ENCODE peak calls at places on chromosomes 11 and 22, in seven cellular contexts. One of them, this sample, is unnamed.

GRCh38 chr22:45268167-45268957 is 16.4 kb upstream of the UPK3A start:
- DNase-seq in dorsolateral prefrontal cortex: no peak
- DNase-seq in Peyer's patch: peak; percentile 59
- DNase-seq in colonic mucosa: no peak
- DNase-seq in ovary: peak; percentile 64
- DNase-seq in keratinocyte: no peak
- DNase-seq in heart right ventricle: no peak
- DNase-seq in this sample: no peak

GRCh38 chr22:30943368-30943767 is 25.2 kb downstream of the MORC2 start:
- DNase-seq in dorsolateral prefrontal cortex: no peak
- DNase-seq in Peyer's patch: no peak
- DNase-seq in colonic mucosa: no peak
- DNase-seq in ovary: no peak
- DNase-seq in keratinocyte: no peak
- DNase-seq in heart right ventricle: no peak
- DNase-seq in this sample: no peak

GRCh38 chr22:35409783-35410662 is 10.1 kb downstream of the MCM5 start:
- DNase-seq in dorsolateral prefrontal cortex: peak; percentile 35
- DNase-seq in Peyer's patch: no peak
- DNase-seq in colonic mucosa: no peak
- DNase-seq in ovary: no peak
- DNase-seq in keratinocyte: no peak
- DNase-seq in heart right ventricle: peak; percentile 17
- DNase-seq in this sample: peak; percentile 48

GRCh38 chr11:11735586-11735985 is 106.2 kb upstream of the USP47 start:
- DNase-seq in dorsolateral prefrontal cortex: no peak
- DNase-seq in Peyer's patch: no peak
- DNase-seq in colonic mucosa: no peak
- DNase-seq in ovary: no peak
- DNase-seq in keratinocyte: no peak
- DNase-seq in heart right ventricle: no peak
- DNase-seq in this sample: no peak

GRCh38 chr11:91244921-91245320 is 979.7 kb upstream of the FAT3 start:
- DNase-seq in dorsolateral prefrontal cortex: no peak
- DNase-seq in Peyer's patch: no peak
- DNase-seq in colonic mucosa: no peak
- DNase-seq in ovary: no peak
- DNase-seq in keratinocyte: no peak
- DNase-seq in heart right ventricle: no peak
- DNase-seq in this sample: no peak

GRCh38 chr11:34787348-34787747 is 128.8 kb downstream of the APIP start:
- DNase-seq in dorsolateral prefrontal cortex: no peak
- DNase-seq in Peyer's patch: no peak
- DNase-seq in colonic mucosa: no peak
- DNase-seq in ovary: no peak
- DNase-seq in keratinocyte: no peak
- DNase-seq in heart right ventricle: no peak
- DNase-seq in this sample: no peak

GRCh38 chr22:17243524-17243923 is 24.3 kb upstream of the ADA2 start:
- DNase-seq in dorsolateral prefrontal cortex: no peak
- DNase-seq in Peyer's patch: no peak
- DNase-seq in colonic mucosa: no peak
- DNase-seq in ovary: no peak
- DNase-seq in keratinocyte: no peak
- DNase-seq in heart right ventricle: no peak
- DNase-seq in this sample: no peak

GRCh38 chr11:62930157-62930556 is 9.0 kb upstream of the CHRM1 start:
- DNase-seq in dorsolateral prefrontal cortex: no peak
- DNase-seq in Peyer's patch: no peak
- DNase-seq in colonic mucosa: no peak
- DNase-seq in ovary: no peak
- DNase-seq in keratinocyte: no peak
- DNase-seq in heart right ventricle: no peak
- DNase-seq in this sample: no peak

GRCh38 chr22:20283674-20284066 is 15.6 kb upstream of the RTN4R start:
- DNase-seq in dorsolateral prefrontal cortex: no peak
- DNase-seq in Peyer's patch: no peak
- DNase-seq in colonic mucosa: no peak
- DNase-seq in ovary: no peak
- DNase-seq in keratinocyte: no peak
- DNase-seq in heart right ventricle: no peak
- DNase-seq in this sample: no peak

DNA sequence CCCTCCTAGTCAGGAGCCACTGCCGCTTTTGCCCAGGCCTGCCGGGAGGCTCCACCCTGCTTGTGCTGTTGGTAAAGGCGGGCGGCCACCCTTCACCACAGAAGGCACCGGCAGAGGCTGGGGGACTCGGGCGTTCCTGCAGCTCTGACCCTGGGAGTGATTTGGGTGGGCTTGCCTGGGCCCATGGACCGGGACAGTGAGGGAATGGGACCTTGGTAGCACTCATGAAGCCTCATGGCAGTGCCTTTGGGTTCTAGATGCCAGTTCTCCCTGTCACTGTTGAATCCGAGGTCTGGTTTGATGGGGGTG is 4.4 kb downstream of the TPCN2 start:
- DNase-seq in dorsolateral prefrontal cortex: no peak
- DNase-seq in Peyer's patch: no peak
- DNase-seq in colonic mucosa: no peak
- DNase-seq in ovary: no peak
- DNase-seq in keratinocyte: no peak
- DNase-seq in heart right ventricle: no peak
- DNase-seq in this sample: no peak
- H3K4me3 ChIP-seq in dorsolateral prefrontal cortex: no peak overlapping the region
- H3K4me3 ChIP-seq in Peyer's patch: no peak overlapping the region
- H3K4me3 ChIP-seq in colonic mucosa: no peak overlapping the region
- H3K4me3 ChIP-seq in ovary: no peak overlapping the region
- H3K4me3 ChIP-seq in keratinocyte: no peak overlapping the region
- H3K4me3 ChIP-seq in heart right ventricle: no peak overlapping the region
- H3K4me3 ChIP-seq in this sample: no peak overlapping the region

GRCh38 chr22:50307891-50308596 is 598 bp upstream of the PLXNB2 start:
- DNase-seq in dorsolateral prefrontal cortex: no peak
- DNase-seq in Peyer's patch: no peak
- DNase-seq in colonic mucosa: peak; percentile 42
- DNase-seq in ovary: peak; percentile 74
- DNase-seq in keratinocyte: no peak
- DNase-seq in heart right ventricle: no peak
- DNase-seq in this sample: peak; percentile 45
- H3K4me3 ChIP-seq in dorsolateral prefrontal cortex: peak overlapping the region; percentile 31
- H3K4me3 ChIP-seq in Peyer's patch: peak overlapping the region; percentile 14
- H3K4me3 ChIP-seq in colonic mucosa: no peak overlapping the region
- H3K4me3 ChIP-seq in ovary: no peak overlapping the region
- H3K4me3 ChIP-seq in keratinocyte: no peak overlapping the region
- H3K4me3 ChIP-seq in heart right ventricle: peak overlapping the region; percentile 31
- H3K4me3 ChIP-seq in this sample: no peak overlapping the region

GRCh38 chr11:61833926-61834277 is 5.8 kb downstream of the FADS2 start:
- DNase-seq in dorsolateral prefrontal cortex: no peak
- DNase-seq in Peyer's patch: no peak
- DNase-seq in colonic mucosa: no peak
- DNase-seq in ovary: no peak
- DNase-seq in keratinocyte: no peak
- DNase-seq in heart right ventricle: no peak
- DNase-seq in this sample: peak; percentile 18
- H3K4me3 ChIP-seq in dorsolateral prefrontal cortex: no peak overlapping the region
- H3K4me3 ChIP-seq in Peyer's patch: no peak overlapping the region
- H3K4me3 ChIP-seq in colonic mucosa: no peak overlapping the region
- H3K4me3 ChIP-seq in ovary: no peak overlapping the region
- H3K4me3 ChIP-seq in keratinocyte: no peak overlapping the region
- H3K4me3 ChIP-seq in heart right ventricle: no peak overlapping the region
- H3K4me3 ChIP-seq in this sample: no peak overlapping the region

GRCh38 chr11:93536346-93536871 is 6.8 kb downstream of the SMCO4 start:
- DNase-seq in dorsolateral prefrontal cortex: no peak
- DNase-seq in Peyer's patch: no peak
- DNase-seq in colonic mucosa: no peak
- DNase-seq in ovary: no peak
- DNase-seq in keratinocyte: no peak
- DNase-seq in heart right ventricle: no peak
- DNase-seq in this sample: peak; percentile 27

GRCh38 chr11:93537022-93537421 is 6.2 kb downstream of the SMCO4 start:
- DNase-seq in dorsolateral prefrontal cortex: peak; percentile 78
- DNase-seq in Peyer's patch: no peak
- DNase-seq in colonic mucosa: no peak
- DNase-seq in ovary: no peak
- DNase-seq in keratinocyte: no peak
- DNase-seq in heart right ventricle: peak; percentile 73
- DNase-seq in this sample: peak; percentile 82

GRCh38 chr11:93541154-93541553 is 2.0 kb downstream of the SMCO4 start:
- DNase-seq in dorsolateral prefrontal cortex: no peak
- DNase-seq in Peyer's patch: no peak
- DNase-seq in colonic mucosa: no peak
- DNase-seq in ovary: no peak
- DNase-seq in keratinocyte: no peak
- DNase-seq in heart right ventricle: no peak
- DNase-seq in this sample: no peak

GRCh38 chr11:93540337-93540736 is 2.9 kb downstream of the SMCO4 start:
- DNase-seq in dorsolateral prefrontal cortex: no peak
- DNase-seq in Peyer's patch: no peak
- DNase-seq in colonic mucosa: no peak
- DNase-seq in ovary: no peak
- DNase-seq in keratinocyte: no peak
- DNase-seq in heart right ventricle: no peak
- DNase-seq in this sample: no peak

DNA sequence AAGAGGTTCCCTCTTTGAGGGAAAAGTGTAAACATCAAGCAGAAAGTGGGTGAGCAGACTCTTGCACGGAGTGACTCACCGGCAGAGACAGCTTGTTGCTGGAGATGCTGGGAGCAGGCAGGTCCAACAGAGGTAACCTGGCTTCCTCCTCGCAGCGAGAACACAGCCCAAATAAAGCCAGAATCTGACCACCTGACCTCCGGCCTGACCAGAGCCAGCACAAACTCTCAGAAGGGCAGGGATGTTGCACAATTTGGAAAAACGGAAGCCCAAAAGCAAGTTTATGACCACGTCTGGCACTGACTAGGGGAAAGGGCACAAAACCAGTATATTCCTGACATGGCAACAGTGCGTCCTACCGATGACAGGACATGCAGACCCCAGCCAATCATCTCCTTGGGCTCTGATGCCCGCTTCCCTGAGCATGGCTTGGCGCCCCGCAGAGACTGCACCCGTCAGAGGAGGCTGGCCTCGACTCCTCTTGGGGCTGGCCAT is 5.4 kb downstream of the SMCO4 start:
- DNase-seq in dorsolateral prefrontal cortex: peak; percentile 56
- DNase-seq in Peyer's patch: no peak
- DNase-seq in colonic mucosa: no peak
- DNase-seq in ovary: no peak
- DNase-seq in keratinocyte: no peak
- DNase-seq in heart right ventricle: no peak
- DNase-seq in this sample: no peak
- H3K4me3 ChIP-seq in dorsolateral prefrontal cortex: peak overlapping the region; percentile 33
- H3K4me3 ChIP-seq in Peyer's patch: no peak overlapping the region
- H3K4me3 ChIP-seq in colonic mucosa: no peak overlapping the region
- H3K4me3 ChIP-seq in ovary: no peak overlapping the region
- H3K4me3 ChIP-seq in keratinocyte: no peak overlapping the region
- H3K4me3 ChIP-seq in heart right ventricle: peak overlapping the region; percentile 12
- H3K4me3 ChIP-seq in this sample: no peak overlapping the region

GRCh38 chr11:46506486-46506808 is 87.4 kb downstream of the AMBRA1 start:
- DNase-seq in dorsolateral prefrontal cortex: no peak
- DNase-seq in Peyer's patch: no peak
- DNase-seq in colonic mucosa: no peak
- DNase-seq in ovary: no peak
- DNase-seq in keratinocyte: no peak
- DNase-seq in heart right ventricle: no peak
- DNase-seq in this sample: no peak
- H3K4me3 ChIP-seq in dorsolateral prefrontal cortex: no peak overlapping the region
- H3K4me3 ChIP-seq in Peyer's patch: no peak overlapping the region
- H3K4me3 ChIP-seq in colonic mucosa: no peak overlapping the region
- H3K4me3 ChIP-seq in ovary: no peak overlapping the region
- H3K4me3 ChIP-seq in keratinocyte: no peak overlapping the region
- H3K4me3 ChIP-seq in heart right ventricle: no peak overlapping the region
- H3K4me3 ChIP-seq in this sample: no peak overlapping the region

GRCh38 chr11:125005491-125005890 is 51.5 kb downstream of the CCDC15 start:
- DNase-seq in dorsolateral prefrontal cortex: no peak
- DNase-seq in Peyer's patch: no peak
- DNase-seq in colonic mucosa: no peak
- DNase-seq in ovary: no peak
- DNase-seq in keratinocyte: no peak
- DNase-seq in heart right ventricle: no peak
- DNase-seq in this sample: no peak

GRCh38 chr11:125001073-125001764 is 47.2 kb downstream of the CCDC15 start:
- DNase-seq in dorsolateral prefrontal cortex: no peak
- DNase-seq in Peyer's patch: no peak
- DNase-seq in colonic mucosa: no peak
- DNase-seq in ovary: no peak
- DNase-seq in keratinocyte: no peak
- DNase-seq in heart right ventricle: no peak
- DNase-seq in this sample: no peak

DNA sequence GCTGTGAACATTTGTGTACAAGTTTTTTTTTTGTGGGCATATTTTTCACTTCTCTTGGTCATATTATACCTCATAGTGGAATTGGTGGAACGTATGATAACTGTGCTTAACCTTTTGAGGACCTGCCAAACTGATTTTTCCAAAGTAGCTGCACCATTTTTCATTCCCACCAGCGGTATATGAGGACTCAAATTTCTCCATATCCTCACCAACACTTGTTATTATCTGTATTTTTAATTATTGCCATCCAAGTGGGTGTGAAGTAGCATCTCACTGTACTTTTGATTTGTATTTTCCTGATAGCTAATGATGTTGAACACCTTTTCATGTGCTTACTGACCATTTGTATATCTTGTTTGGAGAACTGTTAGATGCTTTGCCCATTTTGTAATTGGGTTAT is 47.8 kb downstream of the CCDC15 start:
- DNase-seq in dorsolateral prefrontal cortex: no peak
- DNase-seq in Peyer's patch: no peak
- DNase-seq in colonic mucosa: no peak
- DNase-seq in ovary: no peak
- DNase-seq in keratinocyte: no peak
- DNase-seq in heart right ventricle: no peak
- DNase-seq in this sample: no peak
- H3K4me3 ChIP-seq in dorsolateral prefrontal cortex: no peak overlapping the region
- H3K4me3 ChIP-seq in Peyer's patch: no peak overlapping the region
- H3K4me3 ChIP-seq in colonic mucosa: no peak overlapping the region
- H3K4me3 ChIP-seq in ovary: no peak overlapping the region
- H3K4me3 ChIP-seq in keratinocyte: no peak overlapping the region
- H3K4me3 ChIP-seq in heart right ventricle: no peak overlapping the region
- H3K4me3 ChIP-seq in this sample: no peak overlapping the region

DNA sequence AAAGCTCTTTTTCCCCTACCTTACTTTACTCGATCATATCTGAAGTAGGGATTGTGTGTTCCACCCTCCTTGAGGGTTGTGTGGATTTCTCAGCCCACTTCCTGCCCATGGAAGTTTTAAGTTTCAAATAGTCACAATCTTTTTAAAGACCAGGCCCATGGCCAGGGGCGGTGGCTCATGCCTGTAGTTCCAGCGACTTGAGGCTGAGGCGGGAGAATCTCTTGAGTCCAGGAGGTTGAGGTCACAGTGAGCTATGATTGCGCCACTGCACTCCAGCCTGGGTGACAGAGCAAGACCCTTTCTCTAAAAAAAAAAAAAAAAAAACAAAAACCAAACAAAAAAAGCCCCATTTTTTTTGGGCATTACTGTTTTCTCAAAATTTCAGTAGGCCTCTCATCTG is 36.3 kb upstream of the LRRC10B start:
- DNase-seq in dorsolateral prefrontal cortex: no peak
- DNase-seq in Peyer's patch: no peak
- DNase-seq in colonic mucosa: peak; percentile 34
- DNase-seq in ovary: no peak
- DNase-seq in keratinocyte: no peak
- DNase-seq in heart right ventricle: peak; percentile 63
- DNase-seq in this sample: peak; percentile 78
- H3K4me3 ChIP-seq in dorsolateral prefrontal cortex: no peak overlapping the region
- H3K4me3 ChIP-seq in Peyer's patch: no peak overlapping the region
- H3K4me3 ChIP-seq in colonic mucosa: no peak overlapping the region
- H3K4me3 ChIP-seq in ovary: no peak overlapping the region
- H3K4me3 ChIP-seq in keratinocyte: no peak overlapping the region
- H3K4me3 ChIP-seq in heart right ventricle: no peak overlapping the region
- H3K4me3 ChIP-seq in this sample: no peak overlapping the region

GRCh38 chr11:119335655-119336543 is 1.6 kb downstream of the RNF26 start:
- DNase-seq in dorsolateral prefrontal cortex: no peak
- DNase-seq in Peyer's patch: no peak
- DNase-seq in colonic mucosa: no peak
- DNase-seq in ovary: no peak
- DNase-seq in keratinocyte: no peak
- DNase-seq in heart right ventricle: no peak
- DNase-seq in this sample: no peak
- H3K4me3 ChIP-seq in dorsolateral prefrontal cortex: peak overlapping the region; percentile 90
- H3K4me3 ChIP-seq in Peyer's patch: no peak overlapping the region
- H3K4me3 ChIP-seq in colonic mucosa: no peak overlapping the region
- H3K4me3 ChIP-seq in ovary: no peak overlapping the region
- H3K4me3 ChIP-seq in keratinocyte: no peak overlapping the region
- H3K4me3 ChIP-seq in heart right ventricle: peak overlapping the region; percentile 87
- H3K4me3 ChIP-seq in this sample: no peak overlapping the region

This sample was measured in heart left ventricle.